ENCODE peak calls at places on chromosomes 4 and X, in seven cellular contexts. One of them, this sample, is unnamed. For H3K36me3, the result is how much of the 10 kb centered on the place peaks cover.

GRCh38 chr4:161496-162284 is 37.4 kb downstream of the ZNF718 start:
- DNase-seq in testis: no peak
- DNase-seq in uterus: no peak
- DNase-seq in hepatocyte: no peak
- DNase-seq in lung: no peak
- DNase-seq in endodermal cell: no peak
- DNase-seq in brain microvascular endothelial cell: no peak
- DNase-seq in this sample: peak

GRCh38 chrX:81957900-81958545 is 756.1 kb downstream of the SH3BGRL start:
- DNase-seq in testis: no peak
- DNase-seq in uterus: no peak
- DNase-seq in hepatocyte: peak
- DNase-seq in lung: no peak
- DNase-seq in endodermal cell: no peak
- DNase-seq in brain microvascular endothelial cell: no peak
- DNase-seq in this sample: peak

GRCh38 chr4:83112239-83112638 is 2.3 kb downstream of the PLAC8 start:
- DNase-seq in testis: no peak
- DNase-seq in uterus: no peak
- DNase-seq in hepatocyte: no peak
- DNase-seq in lung: no peak
- DNase-seq in endodermal cell: no peak
- DNase-seq in brain microvascular endothelial cell: no peak
- DNase-seq in this sample: no peak

GRCh38 chr4:106032851-106033286 is 137.6 kb downstream of the NPNT start:
- DNase-seq in testis: no peak
- DNase-seq in uterus: no peak
- DNase-seq in hepatocyte: no peak
- DNase-seq in lung: no peak
- DNase-seq in endodermal cell: no peak
- DNase-seq in brain microvascular endothelial cell: peak
- DNase-seq in this sample: peak

GRCh38 chrX:132958086-132958703 is at the start of gene HS6ST2:
- DNase-seq in testis: no peak
- DNase-seq in uterus: peak
- DNase-seq in hepatocyte: peak
- DNase-seq in lung: no peak
- DNase-seq in endodermal cell: peak
- DNase-seq in brain microvascular endothelial cell: no peak
- DNase-seq in this sample: peak

GRCh38 chr4:57195622-57196021 is 85.4 kb upstream of the IGFBP7 start:
- DNase-seq in testis: peak
- DNase-seq in uterus: no peak
- DNase-seq in hepatocyte: no peak
- DNase-seq in lung: no peak
- DNase-seq in endodermal cell: no peak
- DNase-seq in brain microvascular endothelial cell: no peak
- DNase-seq in this sample: no peak

GRCh38 chr4:11487139-11487538 is 58.4 kb upstream of the HS3ST1 start:
- DNase-seq in testis: no peak
- DNase-seq in uterus: no peak
- DNase-seq in hepatocyte: no peak
- DNase-seq in lung: no peak
- DNase-seq in endodermal cell: no peak
- DNase-seq in brain microvascular endothelial cell: no peak
- DNase-seq in this sample: no peak

GRCh38 chr4:14910411-14910810 is 91.9 kb upstream of the CPEB2 start:
- DNase-seq in testis: no peak
- DNase-seq in uterus: no peak
- DNase-seq in hepatocyte: no peak
- DNase-seq in lung: peak
- DNase-seq in endodermal cell: no peak
- DNase-seq in brain microvascular endothelial cell: no peak
- DNase-seq in this sample: no peak

GRCh38 chr4:13918110-13918509 is 290.6 kb upstream of the BOD1L1 start:
- DNase-seq in testis: no peak
- DNase-seq in uterus: peak
- DNase-seq in hepatocyte: peak
- DNase-seq in lung: peak
- DNase-seq in endodermal cell: no peak
- DNase-seq in brain microvascular endothelial cell: peak
- DNase-seq in this sample: no peak

GRCh38 chr4:8179074-8179473 is 20.0 kb upstream of the SH3TC1 start:
- DNase-seq in testis: no peak
- DNase-seq in uterus: no peak
- DNase-seq in hepatocyte: no peak
- DNase-seq in lung: no peak
- DNase-seq in endodermal cell: no peak
- DNase-seq in brain microvascular endothelial cell: no peak
- DNase-seq in this sample: no peak

GRCh38 chr4:116358633-116359222 is 726.6 kb downstream of the TRAM1L1 start:
- DNase-seq in testis: peak
- DNase-seq in uterus: no peak
- DNase-seq in hepatocyte: peak
- DNase-seq in lung: peak
- DNase-seq in endodermal cell: peak
- DNase-seq in brain microvascular endothelial cell: peak
- DNase-seq in this sample: peak

GRCh38 chr4:81408341-81408740 is 63.4 kb downstream of the RASGEF1B start:
- DNase-seq in testis: no peak
- DNase-seq in uterus: no peak
- DNase-seq in hepatocyte: no peak
- DNase-seq in lung: no peak
- DNase-seq in endodermal cell: no peak
- DNase-seq in brain microvascular endothelial cell: no peak
- DNase-seq in this sample: no peak

GRCh38 chr4:140986045-140986444 is 147.2 kb downstream of the RNF150 start:
- DNase-seq in testis: no peak
- DNase-seq in uterus: no peak
- DNase-seq in hepatocyte: no peak
- DNase-seq in lung: no peak
- DNase-seq in endodermal cell: no peak
- DNase-seq in brain microvascular endothelial cell: no peak
- DNase-seq in this sample: no peak

GRCh38 chr4:19205853-19206252 is 1045.9 kb upstream of the SLIT2 start:
- DNase-seq in testis: no peak
- DNase-seq in uterus: no peak
- DNase-seq in hepatocyte: no peak
- DNase-seq in lung: no peak
- DNase-seq in endodermal cell: no peak
- DNase-seq in brain microvascular endothelial cell: no peak
- DNase-seq in this sample: no peak

GRCh38 chrX:53320543-53321215 is 39.3 kb upstream of the IQSEC2 start:
- DNase-seq in testis: no peak
- DNase-seq in uterus: no peak
- DNase-seq in hepatocyte: peak
- DNase-seq in lung: no peak
- DNase-seq in endodermal cell: peak
- DNase-seq in brain microvascular endothelial cell: no peak
- DNase-seq in this sample: no peak

GRCh38 chr4:96983830-96984229 is 1143.9 kb downstream of the PDHA2 start:
- DNase-seq in testis: no peak
- DNase-seq in uterus: no peak
- DNase-seq in hepatocyte: no peak
- DNase-seq in lung: no peak
- DNase-seq in endodermal cell: no peak
- DNase-seq in brain microvascular endothelial cell: peak
- DNase-seq in this sample: no peak

GRCh38 chrX:119989905-119990408 is 46.4 kb upstream of the NKAP start:
- DNase-seq in testis: no peak
- DNase-seq in uterus: no peak
- DNase-seq in hepatocyte: no peak
- DNase-seq in lung: no peak
- DNase-seq in endodermal cell: peak
- DNase-seq in brain microvascular endothelial cell: no peak
- DNase-seq in this sample: no peak

GRCh38 chrX:151609222-151609621 is 45.7 kb downstream of the PASD1 start:
- DNase-seq in testis: no peak
- DNase-seq in uterus: no peak
- DNase-seq in hepatocyte: no peak
- DNase-seq in lung: no peak
- DNase-seq in endodermal cell: no peak
- DNase-seq in brain microvascular endothelial cell: no peak
- DNase-seq in this sample: no peak

GRCh38 chrX:10395179-10395578 is 225.2 kb downstream of the MID1 start:
- DNase-seq in testis: no peak
- DNase-seq in uterus: no peak
- DNase-seq in hepatocyte: no peak
- DNase-seq in lung: no peak
- DNase-seq in endodermal cell: no peak
- DNase-seq in brain microvascular endothelial cell: no peak
- DNase-seq in this sample: peak

GRCh38 chr4:156294577-156294976 is 340.9 kb upstream of the CTSO start:
- DNase-seq in testis: no peak
- DNase-seq in uterus: no peak
- DNase-seq in hepatocyte: peak
- DNase-seq in lung: no peak
- DNase-seq in endodermal cell: peak
- DNase-seq in brain microvascular endothelial cell: peak
- DNase-seq in this sample: peak

GRCh38 chr4:188918787-188919186 is 779.5 kb downstream of the TRIML1 start:
- DNase-seq in testis: no peak
- DNase-seq in uterus: no peak
- DNase-seq in hepatocyte: no peak
- DNase-seq in lung: no peak
- DNase-seq in endodermal cell: no peak
- DNase-seq in brain microvascular endothelial cell: no peak
- DNase-seq in this sample: no peak

GRCh38 chr4:71260544-71260943 is 78.3 kb upstream of the SLC4A4 start:
- DNase-seq in testis: no peak
- DNase-seq in uterus: no peak
- DNase-seq in hepatocyte: no peak
- DNase-seq in lung: no peak
- DNase-seq in endodermal cell: no peak
- DNase-seq in brain microvascular endothelial cell: no peak
- DNase-seq in this sample: no peak

GRCh38 chr4:99811850-99812249 is 4.8 kb upstream of the DAPP1 start:
- DNase-seq in testis: peak
- DNase-seq in uterus: no peak
- DNase-seq in hepatocyte: peak
- DNase-seq in lung: peak
- DNase-seq in endodermal cell: peak
- DNase-seq in brain microvascular endothelial cell: peak
- DNase-seq in this sample: peak

GRCh38 chrX:38870386-38870895 is 69.2 kb downstream of the MID1IP1 start:
- DNase-seq in testis: no peak
- DNase-seq in uterus: no peak
- DNase-seq in hepatocyte: no peak
- DNase-seq in lung: no peak
- DNase-seq in endodermal cell: peak
- DNase-seq in brain microvascular endothelial cell: no peak
- DNase-seq in this sample: no peak

GRCh38 chrX:47658301-47658683 is 688 bp downstream of the UXT start:
- DNase-seq in testis: no peak
- DNase-seq in uterus: no peak
- DNase-seq in hepatocyte: no peak
- DNase-seq in lung: no peak
- DNase-seq in endodermal cell: no peak
- DNase-seq in brain microvascular endothelial cell: no peak
- DNase-seq in this sample: no peak

GRCh38 chrX:47661539-47661938 is 2.6 kb upstream of the UXT start:
- DNase-seq in testis: no peak
- DNase-seq in uterus: no peak
- DNase-seq in hepatocyte: no peak
- DNase-seq in lung: no peak
- DNase-seq in endodermal cell: no peak
- DNase-seq in brain microvascular endothelial cell: no peak
- DNase-seq in this sample: no peak

GRCh38 chrX:47664737-47665136 is 5.8 kb upstream of the UXT start:
- DNase-seq in testis: no peak
- DNase-seq in uterus: no peak
- DNase-seq in hepatocyte: no peak
- DNase-seq in lung: no peak
- DNase-seq in endodermal cell: no peak
- DNase-seq in brain microvascular endothelial cell: peak
- DNase-seq in this sample: no peak

GRCh38 chrX:47658684-47659515 is at the start of gene UXT:
- DNase-seq in testis: peak
- DNase-seq in uterus: peak
- DNase-seq in hepatocyte: peak
- DNase-seq in lung: peak
- DNase-seq in endodermal cell: peak
- DNase-seq in brain microvascular endothelial cell: peak
- DNase-seq in this sample: peak

GRCh38 chrX:47662144-47662657 is 3.2 kb upstream of the UXT start:
- DNase-seq in testis: no peak
- DNase-seq in uterus: no peak
- DNase-seq in hepatocyte: peak
- DNase-seq in lung: no peak
- DNase-seq in endodermal cell: no peak
- DNase-seq in brain microvascular endothelial cell: peak
- DNase-seq in this sample: no peak
- H3K27ac ChIP-seq in testis: no peak
- H3K27ac ChIP-seq in uterus: no peak
- H3K27ac ChIP-seq in hepatocyte: peak
- H3K27ac ChIP-seq in lung: peak
- H3K27ac ChIP-seq in endodermal cell: no peak
- H3K27ac ChIP-seq in brain microvascular endothelial cell: peak
- H3K27ac ChIP-seq in this sample: no peak

GRCh38 chrX:124086411-124086810 is 124.9 kb downstream of the STAG2 start:
- DNase-seq in testis: no peak
- DNase-seq in uterus: no peak
- DNase-seq in hepatocyte: no peak
- DNase-seq in lung: no peak
- DNase-seq in endodermal cell: no peak
- DNase-seq in brain microvascular endothelial cell: no peak
- DNase-seq in this sample: no peak
- H3K36me3 ChIP-seq in testis: under half
- H3K36me3 ChIP-seq in uterus: under half
- H3K36me3 ChIP-seq in hepatocyte: under half
- H3K36me3 ChIP-seq in lung: under half
- H3K36me3 ChIP-seq in endodermal cell: half or more
- H3K36me3 ChIP-seq in brain microvascular endothelial cell: under half
- H3K36me3 ChIP-seq in this sample: half or more

GRCh38 chr4:1968667-1969295 is 40.0 kb downstream of the NELFA start:
- DNase-seq in testis: no peak
- DNase-seq in uterus: no peak
- DNase-seq in hepatocyte: no peak
- DNase-seq in lung: no peak
- DNase-seq in endodermal cell: no peak
- DNase-seq in brain microvascular endothelial cell: no peak
- DNase-seq in this sample: no peak
- H3K27ac ChIP-seq in testis: peak
- H3K27ac ChIP-seq in uterus: no peak
- H3K27ac ChIP-seq in hepatocyte: no peak
- H3K27ac ChIP-seq in lung: no peak
- H3K27ac ChIP-seq in endodermal cell: no peak
- H3K27ac ChIP-seq in brain microvascular endothelial cell: no peak
- H3K27ac ChIP-seq in this sample: no peak

GRCh38 chrX:13415551-13415950 is 95.7 kb upstream of the ATXN3L start:
- DNase-seq in testis: no peak
- DNase-seq in uterus: no peak
- DNase-seq in hepatocyte: no peak
- DNase-seq in lung: no peak
- DNase-seq in endodermal cell: no peak
- DNase-seq in brain microvascular endothelial cell: no peak
- DNase-seq in this sample: no peak
- H3K36me3 ChIP-seq in testis: under half
- H3K36me3 ChIP-seq in uterus: under half
- H3K36me3 ChIP-seq in hepatocyte: under half
- H3K36me3 ChIP-seq in lung: under half
- H3K36me3 ChIP-seq in endodermal cell: under half
- H3K36me3 ChIP-seq in brain microvascular endothelial cell: under half
- H3K36me3 ChIP-seq in this sample: under half

GRCh38 chr4:139455187-139455586 is 1.3 kb downstream of the RAB33B start:
- DNase-seq in testis: no peak
- DNase-seq in uterus: no peak
- DNase-seq in hepatocyte: no peak
- DNase-seq in lung: no peak
- DNase-seq in endodermal cell: no peak
- DNase-seq in brain microvascular endothelial cell: no peak
- DNase-seq in this sample: no peak
- H3K27ac ChIP-seq in testis: no peak
- H3K27ac ChIP-seq in uterus: peak
- H3K27ac ChIP-seq in hepatocyte: peak
- H3K27ac ChIP-seq in lung: peak
- H3K27ac ChIP-seq in endodermal cell: no peak
- H3K27ac ChIP-seq in brain microvascular endothelial cell: no peak
- H3K27ac ChIP-seq in this sample: no peak

This sample was measured in SJCRH30.